ENCODE peak calls at places on chromosomes 5 and 9, in nine cellular contexts. P, W, N, B, I, T, F, Q and U are unnamed samples.

GRCh38 chr9:77561321-77562020 is 86.7 kb downstream of the GNA14 start:
- DNase-seq in B (no peak), I (no peak), N (no peak), Q (no peak), T (no peak), P (no peak), W (no peak), F (no peak), U (no peak)

GRCh38 chr9:89807682-89808075 is 202.9 kb downstream of the GADD45G start:
- DNase-seq in T (no peak), F (no peak), I (no peak), P (peak), Q (no peak), B (no peak), N (no peak), W (no peak), U (no peak)

GRCh38 chr9:90795879-90796317 is 5.7 kb upstream of the SYK start:
- DNase-seq in T (no peak), F (no peak), P (no peak), B (no peak), N (no peak), I (no peak), W (no peak), Q (no peak), U (no peak)

GRCh38 chr9:134182554-134183219 is 18.3 kb upstream of the RNU6ATAC start:
- DNase-seq in W (no peak), F (no peak), T (no peak), P (no peak), B (no peak), Q (no peak), N (peak), I (no peak), U (no peak)

GRCh38 chr5:152288499-152288898 is 116.6 kb downstream of the NMUR2 start:
- DNase-seq in W (no peak), P (no peak), Q (no peak), I (no peak), B (peak), F (no peak), N (no peak), T (no peak), U (no peak)

GRCh38 chr9:7117676-7118561 is 360.1 kb downstream of the KDM4C start:
- DNase-seq in F (no peak), N (no peak), B (no peak), I (no peak), T (no peak), W (no peak), Q (peak), P (no peak), U (no peak)

GRCh38 chr5:91178461-91178860 is 204.7 kb downstream of the ARRDC3 start:
- DNase-seq in B (no peak), N (no peak), W (no peak), T (no peak), F (no peak), P (no peak), Q (peak), I (no peak), U (peak)

GRCh38 chr5:16897284-16897704 is 38.8 kb downstream of the MYO10 start:
- DNase-seq in F (no peak), Q (peak), W (peak), I (no peak), T (no peak), B (no peak), N (peak), P (no peak), U (peak)